ENCODE peak calls at places on chromosomes 5 and 9, in four cellular contexts. One of them, this sample, is unnamed.

GRCh38 chr9:134482226-134482625 is 156.0 kb downstream of the RXRA start:
- DNase-seq in NCI-H524: no peak
- DNase-seq in EH: no peak
- DNase-seq in cardiac fibroblast: no peak
- DNase-seq in this sample: no peak

GRCh38 chr5:144203750-144204596 is 33.3 kb downstream of the KCTD16 start:
- DNase-seq in NCI-H524: peak
- DNase-seq in cardiac fibroblast: peak
- DNase-seq in EH: peak
- DNase-seq in this sample: no peak

GRCh38 chr5:23164971-23165370 is 311.8 kb upstream of the CDH12 start:
- DNase-seq in cardiac fibroblast: no peak
- DNase-seq in EH: no peak
- DNase-seq in NCI-H524: no peak
- DNase-seq in this sample: peak

GRCh38 chr5:93886917-93887361 is 145.5 kb upstream of the POU5F2 start:
- DNase-seq in EH: no peak
- DNase-seq in NCI-H524: no peak
- DNase-seq in cardiac fibroblast: peak
- DNase-seq in this sample: no peak

GRCh38 chr5:122063836-122064235 is 14.2 kb downstream of the LOX start:
- DNase-seq in cardiac fibroblast: peak
- DNase-seq in EH: peak
- DNase-seq in NCI-H524: no peak
- DNase-seq in this sample: no peak

GRCh38 chr9:126001581-126002225 is 254.5 kb downstream of the PBX3 start:
- DNase-seq in NCI-H524: no peak
- DNase-seq in cardiac fibroblast: no peak
- DNase-seq in EH: no peak
- DNase-seq in this sample: no peak

GRCh38 chr9:15999422-16000339 is 446.8 kb downstream of the CCDC171 start:
- DNase-seq in NCI-H524: no peak
- DNase-seq in cardiac fibroblast: peak
- DNase-seq in EH: peak
- DNase-seq in this sample: no peak

GRCh38 chr9:95508968-95509850 is 7.6 kb downstream of the PTCH1 start:
- DNase-seq in cardiac fibroblast: peak
- DNase-seq in NCI-H524: peak
- DNase-seq in EH: peak
- DNase-seq in this sample: peak

GRCh38 chr5:23684103-23684502 is 176.7 kb downstream of the PRDM9 start:
- DNase-seq in EH: no peak
- DNase-seq in cardiac fibroblast: no peak
- DNase-seq in NCI-H524: no peak
- DNase-seq in this sample: no peak

GRCh38 chr5:170907758-170908157 is 45.9 kb downstream of the RANBP17 start:
- DNase-seq in cardiac fibroblast: peak
- DNase-seq in EH: peak
- DNase-seq in NCI-H524: no peak
- DNase-seq in this sample: no peak

GRCh38 chr9:14419302-14419937 is 105.5 kb upstream of the NFIB start:
- DNase-seq in EH: no peak
- DNase-seq in NCI-H524: no peak
- DNase-seq in cardiac fibroblast: no peak
- DNase-seq in this sample: no peak

GRCh38 chr5:126852916-126853315 is 76.0 kb downstream of the LMNB1 start:
- DNase-seq in EH: no peak
- DNase-seq in cardiac fibroblast: no peak
- DNase-seq in NCI-H524: no peak
- DNase-seq in this sample: no peak

GRCh38 chr5:109486200-109486804 is 76.5 kb upstream of the PJA2 start:
- DNase-seq in EH: no peak
- DNase-seq in cardiac fibroblast: no peak
- DNase-seq in NCI-H524: no peak
- DNase-seq in this sample: no peak

GRCh38 chr5:139795074-139796001 is at the start of gene PSD2:
- DNase-seq in EH: peak
- DNase-seq in NCI-H524: no peak
- DNase-seq in cardiac fibroblast: no peak
- DNase-seq in this sample: no peak

GRCh38 chr5:80406980-80407734 is 707 bp upstream of the ZFYVE16 start:
- DNase-seq in cardiac fibroblast: peak
- DNase-seq in NCI-H524: no peak
- DNase-seq in EH: peak
- DNase-seq in this sample: no peak

GRCh38 chr9:113233146-113233545 is 11.8 kb downstream of the SLC31A1 start:
- DNase-seq in NCI-H524: no peak
- DNase-seq in EH: peak
- DNase-seq in cardiac fibroblast: peak
- DNase-seq in this sample: no peak

GRCh38 chr5:141420855-141421488 is at the start of gene PCDHGA11:
- DNase-seq in cardiac fibroblast: peak
- DNase-seq in EH: peak
- DNase-seq in NCI-H524: no peak
- DNase-seq in this sample: no peak

GRCh38 chr5:40831346-40832210 is 3.4 kb downstream of the RPL37 start:
- DNase-seq in EH: no peak
- DNase-seq in NCI-H524: no peak
- DNase-seq in cardiac fibroblast: no peak
- DNase-seq in this sample: no peak

GRCh38 chr5:94692610-94693009 is 74.1 kb downstream of the SLF1 start:
- DNase-seq in NCI-H524: no peak
- DNase-seq in EH: no peak
- DNase-seq in cardiac fibroblast: peak
- DNase-seq in this sample: no peak

GRCh38 chr5:31361906-31362900 is 168.7 kb downstream of the CDH6 start:
- DNase-seq in NCI-H524: no peak
- DNase-seq in EH: peak
- DNase-seq in cardiac fibroblast: peak
- DNase-seq in this sample: no peak

This sample was measured in NCI-H2171.